ENCODE peak calls at places on chromosomes 3 and 15, in eight cellular contexts. L is HuH-7.5; Z is activated CD8-positive, alpha-beta memory T cell treated with anti-CD3 and anti-CD28 coated beads, Interleukin-2, amount 50 U/mL, for 4 hours; X is AG09309; I is adrenal gland; U is activated naive CD8-positive, alpha-beta T cell treated with anti-CD3 and anti-CD28 coated beads, Interleukin-2, amount 50 U/mL, for 16 hours; G is ACHN; A is T-helper 9 cell. P is an unnamed sample.

GRCh38 chr3:9399746-9400145 is 2.3 kb downstream of the SETD5 start:
- DNase-seq in X (peak), L (peak), A (no peak), I (peak), U (no peak), G (peak), Z (no peak), P (peak)

GRCh38 chr3:193590088-193590856 is 2.7 kb upstream of the OPA1 start:
- DNase-seq in L (no peak), Z (no peak), U (no peak), G (peak), X (no peak), A (no peak), I (no peak), P (no peak)

GRCh38 chr3:196988241-196989029 is 19.8 kb upstream of the PIGZ start:
- DNase-seq in I (peak), X (no peak), U (no peak), G (no peak), L (peak), Z (no peak), A (no peak), P (no peak)

GRCh38 chr15:48581221-48581620 is 64.3 kb downstream of the FBN1 start:
- DNase-seq in L (no peak), X (no peak), A (no peak), G (no peak), I (no peak), Z (no peak), U (no peak), P (no peak)

GRCh38 chr15:57538822-57539221 is 52.9 kb upstream of the MYZAP start:
- DNase-seq in A (no peak), X (no peak), G (no peak), Z (no peak), U (no peak), I (no peak), L (no peak), P (no peak)

GRCh38 chr15:91473894-91474293 is 373.8 kb downstream of the SV2B start:
- DNase-seq in Z (no peak), A (no peak), G (no peak), I (no peak), X (no peak), L (no peak), U (no peak), P (no peak)

GRCh38 chr3:37703633-37704032 is 158.0 kb upstream of the CTDSPL start:
- DNase-seq in Z (no peak), I (no peak), L (no peak), X (no peak), A (no peak), G (peak), U (no peak), P (no peak)

GRCh38 chr3:96983731-96984130 is 169.3 kb downstream of the EPHA6 start:
- DNase-seq in I (no peak), G (peak), U (no peak), Z (no peak), L (no peak), A (no peak), X (no peak), P (no peak)

GRCh38 chr15:38707802-38708671 is 143.4 kb upstream of the RASGRP1 start:
- DNase-seq in A (no peak), G (peak), X (no peak), U (no peak), Z (no peak), L (no peak), I (no peak), P (peak)

GRCh38 chr3:100709840-100710235 is 544 bp downstream of the TFG start:
- DNase-seq in I (peak), G (peak), Z (peak), X (no peak), A (peak), U (no peak), L (peak), P (peak)

GRCh38 chr3:139295040-139295439 is 48.8 kb upstream of the MRPS22 start:
- DNase-seq in L (no peak), X (no peak), G (no peak), U (no peak), I (no peak), Z (no peak), A (no peak), P (no peak)

GRCh38 chr3:186164696-186165095 is 55.8 kb upstream of the ETV5 start:
- DNase-seq in X (no peak), A (no peak), I (no peak), L (no peak), G (no peak), U (no peak), Z (no peak), P (no peak)

GRCh38 chr3:121491683-121492082 is 54.1 kb downstream of the POLQ start:
- DNase-seq in I (no peak), U (no peak), Z (no peak), G (no peak), L (no peak), X (no peak), A (no peak), P (peak)

GRCh38 chr15:42069496-42070275 is 24.7 kb downstream of the PLA2G4D start:
- DNase-seq in X (no peak), A (no peak), U (no peak), I (no peak), L (no peak), Z (no peak), G (no peak), P (no peak)

GRCh38 chr3:128484404-128485282 is 8.4 kb downstream of the GATA2 start:
- DNase-seq in X (no peak), U (no peak), I (no peak), A (no peak), Z (no peak), G (no peak), L (no peak), P (peak)

GRCh38 chr3:122941233-122942206 is 86.0 kb downstream of the SEMA5B start:
- DNase-seq in X (no peak), L (no peak), A (no peak), I (no peak), U (no peak), G (peak), Z (no peak), P (no peak)

GRCh38 chr15:82921242-82921641 is 31.3 kb downstream of the HOMER2 start:
- DNase-seq in I (no peak), A (no peak), Z (no peak), G (no peak), L (no peak), U (no peak), X (no peak), P (no peak)

GRCh38 chr3:126104742-126105605 is 21.1 kb upstream of the SLC41A3 start:
- DNase-seq in U (no peak), L (no peak), Z (no peak), G (no peak), X (no peak), I (no peak), A (no peak), P (no peak)

GRCh38 chr3:69379661-69380060 is 6.2 kb downstream of the FRMD4B start:
- DNase-seq in L (no peak), Z (no peak), I (no peak), G (no peak), U (no peak), A (no peak), X (no peak), P (no peak)

GRCh38 chr15:70974004-70974832 is 81.6 kb downstream of the LRRC49 start:
- DNase-seq in L (no peak), G (peak), U (no peak), A (no peak), Z (no peak), I (no peak), X (peak), P (no peak)

GRCh38 chr3:15452156-15452555 is 24.8 kb downstream of the EAF1 start:
- DNase-seq in Z (no peak), L (no peak), U (no peak), X (no peak), G (no peak), A (no peak), I (no peak), P (no peak)

GRCh38 chr15:35547775-35548364 is 1.9 kb upstream of the DPH6 start:
- DNase-seq in Z (no peak), G (no peak), X (no peak), I (no peak), A (no peak), L (no peak), U (no peak), P (no peak)

GRCh38 chr3:52339612-52340011 is 23.5 kb downstream of the DNAH1 start:
- DNase-seq in Z (peak), X (peak), I (peak), L (peak), A (peak), G (peak), U (no peak), P (peak)

GRCh38 chr15:79042213-79042928 is 48.2 kb downstream of the RASGRF1 start:
- DNase-seq in G (no peak), U (no peak), X (no peak), I (no peak), L (no peak), A (no peak), Z (no peak), P (no peak)

GRCh38 chr15:55250392-55250791 is 39.2 kb downstream of the RAB27A start:
- DNase-seq in I (no peak), X (peak), G (no peak), Z (no peak), L (peak), A (no peak), U (no peak), P (no peak)

GRCh38 chr3:161349529-161350278 is 21.6 kb downstream of the SPTSSB start:
- DNase-seq in A (no peak), U (no peak), X (peak), Z (peak), I (peak), G (no peak), L (no peak), P (no peak)

GRCh38 chr3:70947584-70947983 is 635.1 kb upstream of the MDFIC2 start:
- DNase-seq in L (no peak), Z (no peak), I (no peak), X (no peak), A (no peak), U (no peak), G (no peak), P (no peak)

GRCh38 chr15:61256231-61256630 is 27.1 kb upstream of the RORA start:
- DNase-seq in X (no peak), L (no peak), Z (no peak), G (no peak), I (no peak), A (no peak), U (no peak), P (no peak)

GRCh38 chr15:84773716-84774115 is 25.3 kb downstream of the ZNF592 start:
- DNase-seq in Z (no peak), A (no peak), L (no peak), X (no peak), U (no peak), G (no peak), I (no peak), P (no peak)

GRCh38 chr15:48904758-48905157 is 26.8 kb downstream of the EID1 start:
- DNase-seq in X (no peak), U (no peak), I (no peak), G (no peak), A (no peak), L (no peak), Z (no peak), P (no peak)

GRCh38 chr3:99128740-99129505 is 227.4 kb upstream of the DCBLD2 start:
- DNase-seq in X (peak), G (peak), U (no peak), I (peak), Z (no peak), A (no peak), L (no peak), P (no peak)